ENCODE peak calls at places on chromosomes 11 and 22, in eight cellular contexts. F, A, Q, L, E, H, U and K are unnamed samples.
A peak's percentile ranks its signal among the peaks of the same experiment; 100 is the strongest.

GRCh38 chr11:2888266-2888968 is 2.8 kb upstream of the CDKN1C start:
- DNase-seq in L (peak; percentile 91), Q (peak; percentile 62), E (peak; percentile 74), U (peak; percentile 96), F (peak; percentile 88), A (peak; percentile 97), H (peak; percentile 92), K (peak; percentile 78)

GRCh38 chr11:27861706-27862430 is 161.6 kb upstream of the BDNF start:
- DNase-seq in E (no peak), L (no peak), F (no peak), A (peak; percentile 35), Q (no peak), H (no peak), U (no peak), K (no peak)

GRCh38 chr11:44208976-44209603 is 100.8 kb downstream of the ALX4 start:
- DNase-seq in L (no peak), U (no peak), H (no peak), E (no peak), Q (no peak), A (no peak), F (no peak), K (no peak)

GRCh38 chr22:40401532-40401931 is 31.1 kb downstream of the SGSM3 start:
- DNase-seq in E (no peak), F (no peak), Q (no peak), L (no peak), H (no peak), U (no peak), A (no peak), K (no peak)

GRCh38 chr11:112219476-112220232 is 6.6 kb upstream of the PTS start:
- DNase-seq in U (no peak), L (peak; percentile 74), F (peak; percentile 80), E (peak; percentile 29), Q (peak; percentile 86), H (no peak), A (peak; percentile 33), K (peak; percentile 61)

GRCh38 chr11:120028181-120028935 is 109.6 kb downstream of the TRIM29 start:
- DNase-seq in A (no peak), H (no peak), L (no peak), E (peak; percentile 67), F (no peak), Q (no peak), U (no peak), K (no peak)

GRCh38 chr11:12411806-12412727 is 34.7 kb downstream of the PARVA start:
- DNase-seq in E (peak; percentile 31), A (peak; percentile 76), Q (peak; percentile 53), F (peak; percentile 19), L (peak; percentile 90), U (peak; percentile 57), H (no peak), K (peak; percentile 31)

GRCh38 chr11:58845342-58845741 is 838 bp upstream of the GLYATL2 start:
- DNase-seq in L (no peak), E (no peak), F (no peak), A (no peak), H (no peak), Q (no peak), U (no peak), K (no peak)

GRCh38 chr11:66142370-66143263 is 72.5 kb downstream of the PACS1 start:
- DNase-seq in U (no peak), Q (no peak), H (no peak), F (no peak), L (no peak), A (peak; percentile 19), E (no peak), K (no peak)

GRCh38 chr11:94731921-94732601 is 36.1 kb upstream of the AMOTL1 start:
- DNase-seq in Q (no peak), H (no peak), U (no peak), F (no peak), L (no peak), A (no peak), E (no peak), K (no peak)

GRCh38 chr22:47883757-47884156 is 1121.3 kb downstream of the TBC1D22A start:
- DNase-seq in U (no peak), L (no peak), Q (no peak), E (no peak), A (no peak), H (no peak), F (no peak), K (no peak)

GRCh38 chr11:1837171-1838076 is 1.4 kb upstream of the TNNI2 start:
- DNase-seq in A (peak; percentile 91), F (peak; percentile 95), Q (peak; percentile 72), U (peak; percentile 62), E (no peak), H (peak; percentile 27), L (peak; percentile 88), K (peak; percentile 89)

GRCh38 chr11:93939084-93939780 is 81.9 kb upstream of the HEPHL1 start:
- DNase-seq in A (no peak), U (no peak), H (no peak), F (no peak), Q (no peak), L (no peak), E (no peak), K (no peak)

GRCh38 chr22:20319745-20320658 is at the start of gene DGCR6L:
- DNase-seq in A (peak; percentile 67), E (peak; percentile 74), L (peak; percentile 99), U (peak; percentile 98), Q (peak; percentile 90), H (peak; percentile 91), F (peak; percentile 99), K (peak; percentile 97)

GRCh38 chr11:20131744-20132666 is 28.3 kb downstream of the DBX1 start:
- DNase-seq in Q (peak; percentile 40), F (peak; percentile 57), A (peak; percentile 46), U (peak; percentile 68), H (peak; percentile 45), E (peak; percentile 43), L (peak; percentile 88), K (peak; percentile 42)

GRCh38 chr11:130858215-130858614 is 58.1 kb downstream of the SNX19 start:
- DNase-seq in F (no peak), U (no peak), H (no peak), E (peak; percentile 63), Q (no peak), A (no peak), L (peak; percentile 14), K (peak; percentile 50)

GRCh38 chr11:67371549-67372231 is 1.7 kb downstream of the CLCF1 start:
- DNase-seq in Q (peak; percentile 61), H (no peak), F (peak; percentile 76), A (no peak), E (no peak), U (peak; percentile 46), L (peak; percentile 77), K (peak; percentile 69)

GRCh38 chr11:1832181-1832988 is 2.4 kb upstream of the SYT8 start:
- DNase-seq in L (peak; percentile 70), E (peak; percentile 9), F (peak; percentile 90), A (peak; percentile 78), U (peak; percentile 68), H (peak; percentile 62), Q (peak; percentile 21), K (peak; percentile 80)

GRCh38 chr11:130454495-130455262 is 6.2 kb downstream of the ADAMTS15 start:
- DNase-seq in A (no peak), L (no peak), E (no peak), U (no peak), F (no peak), Q (no peak), H (no peak), K (no peak)

GRCh38 chr11:103528596-103528995 is 419.4 kb downstream of the DYNC2H1 start:
- DNase-seq in H (no peak), F (no peak), Q (no peak), L (no peak), U (no peak), A (no peak), E (no peak), K (no peak)

GRCh38 chr22:24875862-24876506 is 70.0 kb downstream of the SGSM1 start:
- DNase-seq in A (no peak), H (no peak), E (no peak), F (peak; percentile 26), U (no peak), Q (peak; percentile 3), L (peak; percentile 82), K (no peak)

GRCh38 chr11:17473071-17473744 is 3.4 kb downstream of the ABCC8 start:
- DNase-seq in U (no peak), F (no peak), Q (peak; percentile 31), A (peak; percentile 86), L (peak; percentile 95), H (no peak), E (no peak), K (no peak)

GRCh38 chr11:10856689-10857603 is 907 bp downstream of the ZBED5 start:
- DNase-seq in H (no peak), U (peak; percentile 27), L (peak; percentile 80), A (peak; percentile 20), E (peak; percentile 9), Q (peak; percentile 29), F (peak; percentile 13), K (peak; percentile 12)

GRCh38 chr22:36398602-36399472 is 11.1 kb upstream of the MYH9 start:
- DNase-seq in Q (no peak), H (no peak), E (no peak), L (no peak), U (no peak), A (no peak), F (no peak), K (no peak)

GRCh38 chr11:118281284-118281683 is 17.2 kb upstream of the MPZL2 start:
- DNase-seq in U (no peak), A (no peak), L (no peak), Q (no peak), H (no peak), E (no peak), F (peak; percentile 38), K (no peak)

GRCh38 chr11:28581286-28582242 is 473.4 kb downstream of the METTL15 start:
- DNase-seq in L (peak; percentile 21), F (no peak), U (no peak), H (no peak), E (no peak), A (peak; percentile 0), Q (no peak), K (no peak)

GRCh38 chr11:119322360-119322739 is 5.4 kb upstream of the MCAM start:
- DNase-seq in H (no peak), E (no peak), L (no peak), U (no peak), A (no peak), F (no peak), Q (peak; percentile 11), K (no peak)

GRCh38 chr11:44010789-44011251 is 37.0 kb upstream of the ACCSL start:
- DNase-seq in A (no peak), U (no peak), Q (no peak), H (no peak), F (no peak), L (no peak), E (no peak), K (no peak)

GRCh38 chr11:62771144-62772021 is at the start of gene TAF6L:
- DNase-seq in Q (peak; percentile 94), E (peak; percentile 98), U (peak; percentile 98), A (peak; percentile 92), F (peak; percentile 89), H (peak; percentile 97), L (peak; percentile 99), K (peak; percentile 93)

GRCh38 chr11:44766972-44767278 is 40.2 kb downstream of the TSPAN18 start:
- DNase-seq in L (no peak), F (no peak), U (no peak), A (no peak), E (no peak), H (no peak), Q (no peak), K (no peak)